ENCODE peak calls at places on chromosomes 12 and 14, in four cellular contexts. One of them, this sample, is unnamed.

GRCh38 chr12:74541074-74541473 is 3.4 kb downstream of the ATXN7L3B start:
- DNase-seq in K562: no peak
- DNase-seq in HCT116: no peak
- DNase-seq in HepG2: no peak
- DNase-seq in this sample: no peak

GRCh38 chr12:94674835-94675234 is 24.5 kb upstream of the TMCC3 start:
- DNase-seq in K562: no peak
- DNase-seq in HCT116: no peak
- DNase-seq in HepG2: no peak
- DNase-seq in this sample: no peak

GRCh38 chr14:81341405-81342180 is 58.5 kb downstream of the STON2 start:
- DNase-seq in K562: no peak
- DNase-seq in HCT116: no peak
- DNase-seq in HepG2: no peak
- DNase-seq in this sample: no peak

GRCh38 chr12:27709932-27710591 is 570 bp upstream of the MRPS35 start:
- DNase-seq in K562: no peak
- DNase-seq in HCT116: no peak
- DNase-seq in HepG2: peak; percentile 66
- DNase-seq in this sample: peak; percentile 75

GRCh38 chr12:54723653-54724256 is 75.6 kb upstream of the DCD start:
- DNase-seq in K562: peak; percentile 30
- DNase-seq in HCT116: peak; percentile 13
- DNase-seq in HepG2: no peak
- DNase-seq in this sample: no peak

GRCh38 chr12:6310771-6311610 is 509 bp downstream of the PLEKHG6 start:
- DNase-seq in K562: peak; percentile 66
- DNase-seq in HCT116: no peak
- DNase-seq in HepG2: no peak
- DNase-seq in this sample: no peak

GRCh38 chr12:31578632-31579031 is 12.3 kb downstream of the DENND5B start:
- DNase-seq in K562: no peak
- DNase-seq in HCT116: no peak
- DNase-seq in HepG2: no peak
- DNase-seq in this sample: no peak

GRCh38 chr14:78245238-78245637 is 75.1 kb downstream of the NRXN3 start:
- DNase-seq in K562: no peak
- DNase-seq in HCT116: no peak
- DNase-seq in HepG2: no peak
- DNase-seq in this sample: no peak

GRCh38 chr14:58712357-58712756 is 74.6 kb downstream of the DACT1 start:
- DNase-seq in K562: peak; percentile 12
- DNase-seq in HCT116: no peak
- DNase-seq in HepG2: no peak
- DNase-seq in this sample: no peak

GRCh38 chr12:130835011-130835410 is 4.0 kb downstream of the STX2 start:
- DNase-seq in K562: no peak
- DNase-seq in HCT116: no peak
- DNase-seq in HepG2: no peak
- DNase-seq in this sample: no peak

GRCh38 chr14:101877766-101878165 is 86.6 kb upstream of the DYNC1H1 start:
- DNase-seq in K562: no peak
- DNase-seq in HCT116: no peak
- DNase-seq in HepG2: no peak
- DNase-seq in this sample: no peak

GRCh38 chr12:81206425-81206824 is 128.5 kb downstream of the ACSS3 start:
- DNase-seq in K562: no peak
- DNase-seq in HCT116: no peak
- DNase-seq in HepG2: no peak
- DNase-seq in this sample: no peak

GRCh38 chr14:59046746-59047145 is 141.7 kb upstream of the DAAM1 start:
- DNase-seq in K562: no peak
- DNase-seq in HCT116: no peak
- DNase-seq in HepG2: no peak
- DNase-seq in this sample: no peak

GRCh38 chr12:5452569-5452968 is 20.7 kb downstream of the NTF3 start:
- DNase-seq in K562: no peak
- DNase-seq in HCT116: no peak
- DNase-seq in HepG2: no peak
- DNase-seq in this sample: no peak

GRCh38 chr14:59429798-59430197 is 35.4 kb downstream of the GPR135 start:
- DNase-seq in K562: no peak
- DNase-seq in HCT116: no peak
- DNase-seq in HepG2: no peak
- DNase-seq in this sample: no peak

GRCh38 chr14:30260772-30261607 is 298.0 kb upstream of the G2E3 start:
- DNase-seq in K562: no peak
- DNase-seq in HCT116: no peak
- DNase-seq in HepG2: no peak
- DNase-seq in this sample: no peak

GRCh38 chr14:29463727-29464370 is 463.8 kb downstream of the PRKD1 start:
- DNase-seq in K562: no peak
- DNase-seq in HCT116: no peak
- DNase-seq in HepG2: no peak
- DNase-seq in this sample: no peak

GRCh38 chr14:100879782-100880181 is 23.7 kb downstream of the RTL1 start:
- DNase-seq in K562: no peak
- DNase-seq in HCT116: no peak
- DNase-seq in HepG2: no peak
- DNase-seq in this sample: no peak

GRCh38 chr12:12784911-12785814 is at the start of gene APOLD1:
- DNase-seq in K562: no peak
- DNase-seq in HCT116: no peak
- DNase-seq in HepG2: no peak
- DNase-seq in this sample: no peak

GRCh38 chr12:113088971-113089756 is 32.6 kb downstream of the DTX1 start:
- DNase-seq in K562: no peak
- DNase-seq in HCT116: no peak
- DNase-seq in HepG2: no peak
- DNase-seq in this sample: no peak

GRCh38 chr14:90453401-90453951 is 56.6 kb downstream of the CALM1 start:
- DNase-seq in K562: no peak
- DNase-seq in HCT116: no peak
- DNase-seq in HepG2: no peak
- DNase-seq in this sample: no peak

GRCh38 chr12:109961201-109961600 is 35.0 kb downstream of the GIT2 start:
- DNase-seq in K562: no peak
- DNase-seq in HCT116: no peak
- DNase-seq in HepG2: no peak
- DNase-seq in this sample: no peak

GRCh38 chr12:57169046-57169795 is 21.8 kb upstream of the LRP1-AS start:
- DNase-seq in K562: no peak
- DNase-seq in HCT116: no peak
- DNase-seq in HepG2: no peak
- DNase-seq in this sample: no peak

GRCh38 chr12:120529641-120530314 is 820 bp upstream of the COQ5 start:
- DNase-seq in K562: no peak
- DNase-seq in HCT116: peak; percentile 41
- DNase-seq in HepG2: peak; percentile 68
- DNase-seq in this sample: no peak

GRCh38 chr14:105086833-105087307 is 21.6 kb upstream of the GPR132 start:
- DNase-seq in K562: peak; percentile 76
- DNase-seq in HCT116: peak; percentile 24
- DNase-seq in HepG2: peak; percentile 47
- DNase-seq in this sample: no peak
- H3K4me3 ChIP-seq in K562: peak overlapping the region; percentile 33
- H3K4me3 ChIP-seq in HCT116: peak overlapping the region; percentile 53
- H3K4me3 ChIP-seq in HepG2: peak overlapping the region; percentile 40
- H3K4me3 ChIP-seq in this sample: no peak overlapping the region

GRCh38 chr14:95480109-95480886 is 36.2 kb downstream of the SYNE3 start:
- DNase-seq in K562: no peak
- DNase-seq in HCT116: no peak
- DNase-seq in HepG2: no peak
- DNase-seq in this sample: no peak
- TF ChIP-seq TCF7L2 in K562: no peak
- TF ChIP-seq TCF7L2 in HCT116: no peak
- TF ChIP-seq TCF7L2 in HepG2: no peak
- TF ChIP-seq TCF7L2 in this sample: no peak

GRCh38 chr12:68364893-68365725 is 32.9 kb upstream of the MDM1 start:
- DNase-seq in K562: peak; percentile 93
- DNase-seq in HCT116: peak; percentile 57
- DNase-seq in HepG2: peak; percentile 72
- DNase-seq in this sample: peak; percentile 72
- H3K4me3 ChIP-seq in K562: peak overlapping the region; percentile 31
- H3K4me3 ChIP-seq in HCT116: peak overlapping the region; percentile 39
- H3K4me3 ChIP-seq in HepG2: peak overlapping the region; percentile 78
- H3K4me3 ChIP-seq in this sample: peak overlapping the region; percentile 65

GRCh38 chr14:68374682-68375081 is 418.2 kb downstream of the ZFP36L1 start:
- DNase-seq in K562: no peak
- DNase-seq in HCT116: no peak
- DNase-seq in HepG2: no peak
- DNase-seq in this sample: no peak

GRCh38 chr14:68377056-68377455 is 415.8 kb downstream of the ZFP36L1 start:
- DNase-seq in K562: no peak
- DNase-seq in HCT116: no peak
- DNase-seq in HepG2: no peak
- DNase-seq in this sample: no peak

GRCh38 chr14:68373847-68374582 is 418.9 kb downstream of the ZFP36L1 start:
- DNase-seq in K562: no peak
- DNase-seq in HCT116: no peak
- DNase-seq in HepG2: no peak
- DNase-seq in this sample: no peak

GRCh38 chr14:68376067-68376810 is 416.6 kb downstream of the ZFP36L1 start:
- DNase-seq in K562: no peak
- DNase-seq in HCT116: no peak
- DNase-seq in HepG2: no peak
- DNase-seq in this sample: no peak

DNA sequence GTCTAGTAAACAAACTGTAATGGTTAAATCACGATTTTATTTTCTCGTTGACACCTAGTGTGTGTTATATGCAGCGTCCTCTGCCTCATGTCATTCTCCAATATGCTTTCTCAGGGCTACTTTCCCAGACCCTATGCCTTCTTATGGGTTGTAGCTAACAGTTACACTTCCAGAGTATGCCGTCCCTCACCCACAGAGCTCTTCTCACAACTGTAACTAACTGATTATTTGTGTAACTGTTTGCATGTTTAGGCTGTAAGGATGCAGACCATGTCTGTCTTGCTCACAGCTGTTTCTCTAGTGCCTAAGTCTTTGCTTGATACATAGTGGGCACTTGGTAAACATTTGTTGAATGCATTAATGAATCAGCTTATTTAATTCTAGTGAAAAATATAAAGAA is 417.5 kb downstream of the ZFP36L1 start:
- DNase-seq in K562: no peak
- DNase-seq in HCT116: no peak
- DNase-seq in HepG2: no peak
- DNase-seq in this sample: no peak
- TF ChIP-seq TCF7L2 in K562: no peak
- TF ChIP-seq TCF7L2 in HCT116: no peak
- TF ChIP-seq TCF7L2 in HepG2: no peak
- TF ChIP-seq TCF7L2 in this sample: no peak

DNA sequence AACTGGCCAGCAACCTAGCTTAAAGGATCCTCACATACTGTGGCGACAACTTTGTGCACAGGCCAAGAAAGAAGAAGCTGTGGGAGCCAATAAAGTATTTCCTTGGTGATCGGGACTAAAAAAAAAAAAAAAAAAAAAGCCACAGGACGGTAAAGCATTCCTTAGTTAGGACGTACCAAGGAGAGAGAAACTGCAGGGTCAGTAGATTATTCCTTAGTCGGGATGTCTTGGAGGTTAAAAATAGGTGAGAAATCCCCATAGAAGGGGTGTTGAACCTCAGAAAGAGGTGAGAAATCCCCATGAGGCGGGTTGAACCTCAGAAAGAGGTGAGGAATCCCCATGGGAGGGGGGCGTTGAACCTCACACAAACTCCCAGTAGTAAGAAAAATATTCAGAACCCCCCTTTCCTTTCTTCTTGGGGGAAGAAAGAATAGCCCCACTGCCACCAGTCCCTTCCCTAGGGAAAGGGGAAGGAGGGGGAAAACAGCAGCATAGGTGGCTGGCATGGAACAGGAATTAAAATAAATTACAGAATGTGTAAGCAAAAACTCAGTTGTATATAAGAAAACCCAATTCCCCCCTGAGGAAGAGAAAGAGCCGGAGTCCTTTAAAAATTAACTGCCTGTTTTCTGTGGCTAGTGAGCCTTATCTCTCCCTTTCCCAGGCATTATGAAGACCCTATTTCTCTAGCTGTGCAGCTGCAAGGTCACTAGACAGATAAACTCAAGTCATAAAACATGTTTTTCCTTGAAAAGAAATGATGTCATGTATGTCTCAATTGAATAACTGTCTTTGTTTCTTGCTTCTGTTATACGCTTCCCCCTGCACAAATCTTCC is 26.8 kb downstream of the KLRK1 start:
- DNase-seq in K562: no peak
- DNase-seq in HCT116: no peak
- DNase-seq in HepG2: no peak
- DNase-seq in this sample: no peak
- H3K4me3 ChIP-seq in K562: peak overlapping the region; percentile 65
- H3K4me3 ChIP-seq in HCT116: peak overlapping the region; percentile 74
- H3K4me3 ChIP-seq in HepG2: peak overlapping the region; percentile 74
- H3K4me3 ChIP-seq in this sample: peak overlapping the region; percentile 50

This sample was measured in Panc1.